ENCODE peak calls at places on chromosome 1, in six cellular contexts. H, Y, K, V, O and J are unnamed samples.

GRCh38 chr1:5933676-5934057 is 58.6 kb downstream of the NPHP4 start:
- DNase-seq in H (no peak), Y (no peak), O (peak), V (no peak), K (no peak), J (no peak)

GRCh38 chr1:247295274-247295684 is 36.4 kb downstream of the ZNF496 start:
- DNase-seq in V (peak), Y (no peak), K (no peak), O (no peak), H (no peak), J (no peak)

GRCh38 chr1:240808381-240808780 is 196.4 kb upstream of the GREM2 start:
- DNase-seq in V (no peak), O (no peak), Y (no peak), H (no peak), K (no peak), J (no peak)

GRCh38 chr1:73859227-73859626 is 338.7 kb downstream of the LRRIQ3 start:
- DNase-seq in Y (no peak), V (no peak), O (no peak), K (no peak), H (no peak), J (no peak)

GRCh38 chr1:161032409-161032808 is 6.4 kb downstream of the TSTD1 start:
- DNase-seq in K (no peak), Y (no peak), O (no peak), H (no peak), V (no peak), J (no peak)

GRCh38 chr1:204870165-204870912 is at the start of gene NFASC:
- DNase-seq in V (no peak), K (no peak), O (no peak), H (no peak), Y (no peak), J (no peak)

GRCh38 chr1:230167419-230167852 is 100.4 kb downstream of the GALNT2 start:
- DNase-seq in V (peak), Y (peak), K (peak), O (peak), H (peak), J (no peak)

GRCh38 chr1:108050134-108050533 is 85.2 kb upstream of the VAV3 start:
- DNase-seq in Y (no peak), V (no peak), H (no peak), K (no peak), O (no peak), J (no peak)

GRCh38 chr1:3597599-3597964 is 13.7 kb downstream of the MEGF6 start:
- DNase-seq in K (no peak), H (no peak), O (no peak), V (no peak), Y (no peak), J (no peak)

GRCh38 chr1:30226648-30227047 is 496.7 kb downstream of the MATN1 start:
- DNase-seq in V (no peak), H (peak), K (no peak), O (no peak), Y (no peak), J (no peak)

GRCh38 chr1:5836776-5837440 is 155.3 kb downstream of the NPHP4 start:
- DNase-seq in V (no peak), H (no peak), Y (no peak), K (no peak), O (no peak), J (no peak)

GRCh38 chr1:206693029-206693428 is 8.3 kb downstream of the MAPKAPK2 start:
- DNase-seq in V (no peak), Y (no peak), H (no peak), K (no peak), O (no peak), J (no peak)

GRCh38 chr1:44723496-44724407 is 7.2 kb downstream of the RNU5D-1 start:
- DNase-seq in K (peak), O (no peak), H (no peak), V (no peak), Y (peak), J (peak)

GRCh38 chr1:1889090-1889750 is 1.7 kb downstream of the GNB1 start:
- DNase-seq in V (no peak), H (no peak), O (no peak), Y (no peak), K (no peak), J (no peak)

GRCh38 chr1:150151291-150152181 is 1.8 kb downstream of the PLEKHO1 start:
- DNase-seq in H (peak), O (no peak), V (no peak), Y (no peak), K (no peak), J (no peak)

GRCh38 chr1:246795094-246795671 is 71.0 kb downstream of the SCCPDH start:
- DNase-seq in O (no peak), K (no peak), Y (no peak), H (no peak), V (no peak), J (no peak)

GRCh38 chr1:43272161-43272560 is 2.4 kb downstream of the TMEM125 start:
- DNase-seq in Y (no peak), H (no peak), O (no peak), K (no peak), V (no peak), J (no peak)

GRCh38 chr1:51690285-51690961 is 73.5 kb downstream of the OSBPL9 start:
- DNase-seq in V (no peak), Y (no peak), H (no peak), K (no peak), O (peak), J (no peak)

GRCh38 chr1:44947774-44948311 is 38.6 kb downstream of the EIF2B3 start:
- DNase-seq in H (no peak), Y (no peak), O (peak), V (no peak), K (no peak), J (no peak)

GRCh38 chr1:205500240-205501218 is 3.9 kb upstream of the CDK18 start:
- DNase-seq in H (no peak), K (no peak), O (peak), Y (no peak), V (no peak), J (no peak)

GRCh38 chr1:21034725-21035628 is 141.7 kb downstream of the EIF4G3 start:
- DNase-seq in Y (no peak), V (no peak), H (no peak), O (no peak), K (no peak), J (no peak)

GRCh38 chr1:236516929-236517704 is 6.7 kb upstream of the LGALS8 start:
- DNase-seq in Y (no peak), K (no peak), H (no peak), V (no peak), O (peak), J (no peak)

GRCh38 chr1:246582301-246583055 is 16.2 kb downstream of the CNST start:
- DNase-seq in Y (no peak), O (peak), K (no peak), H (peak), V (no peak), J (no peak)

GRCh38 chr1:62384276-62385005 is 52.4 kb upstream of the USP1 start:
- DNase-seq in O (no peak), H (no peak), V (no peak), K (no peak), Y (no peak), J (no peak)

GRCh38 chr1:235954306-235955283 is 87.9 kb upstream of the LYST start:
- DNase-seq in Y (peak), H (no peak), K (peak), V (no peak), O (peak), J (peak)

GRCh38 chr1:64212023-64212422 is 8.6 kb downstream of the UBE2U start:
- DNase-seq in O (no peak), Y (no peak), K (no peak), V (no peak), H (no peak), J (no peak)

GRCh38 chr1:11692899-11693590 is 1.5 kb downstream of the DRAXIN start:
- DNase-seq in Y (no peak), O (no peak), V (no peak), K (no peak), H (peak), J (no peak)

GRCh38 chr1:171090604-171091003 is at the start of gene FMO3:
- DNase-seq in Y (no peak), O (no peak), K (no peak), V (no peak), H (no peak), J (no peak)

GRCh38 chr1:100382657-100383056 is 30.4 kb downstream of the CDC14A start:
- DNase-seq in K (no peak), V (no peak), O (no peak), H (no peak), Y (no peak), J (no peak)

GRCh38 chr1:234973426-234974250 is 155.0 kb downstream of the TOMM20 start:
- DNase-seq in V (no peak), O (no peak), Y (no peak), H (no peak), K (no peak), J (no peak)

GRCh38 chr1:212062832-212063438 is 27.4 kb downstream of the DTL start:
- DNase-seq in Y (no peak), H (peak), O (peak), K (no peak), V (no peak), J (no peak)

GRCh38 chr1:197441990-197442389 is 173.9 kb downstream of the CRB1 start:
- DNase-seq in K (no peak), H (peak), O (peak), Y (no peak), V (peak), J (no peak)

GRCh38 chr1:37673920-37674319 is 18.4 kb upstream of the CDCA8 start:
- DNase-seq in O (no peak), K (no peak), H (peak), V (no peak), Y (no peak), J (no peak)

GRCh38 chr1:147494998-147495580 is 46.2 kb upstream of the BCL9 start:
- DNase-seq in Y (peak), K (peak), O (peak), H (peak), V (no peak), J (peak)

GRCh38 chr1:150619576-150620509 is 9.6 kb downstream of the ENSA start:
- DNase-seq in H (peak), K (no peak), Y (no peak), V (no peak), O (no peak), J (no peak)

GRCh38 chr1:19661721-19662228 is 2.9 kb upstream of the HTR6 start:
- DNase-seq in V (no peak), O (no peak), K (no peak), H (no peak), Y (no peak), J (no peak)

GRCh38 chr1:2802421-2802961 is 998 bp upstream of the TTC34 start:
- DNase-seq in H (no peak), V (no peak), Y (no peak), K (no peak), O (no peak), J (no peak)

DNA sequence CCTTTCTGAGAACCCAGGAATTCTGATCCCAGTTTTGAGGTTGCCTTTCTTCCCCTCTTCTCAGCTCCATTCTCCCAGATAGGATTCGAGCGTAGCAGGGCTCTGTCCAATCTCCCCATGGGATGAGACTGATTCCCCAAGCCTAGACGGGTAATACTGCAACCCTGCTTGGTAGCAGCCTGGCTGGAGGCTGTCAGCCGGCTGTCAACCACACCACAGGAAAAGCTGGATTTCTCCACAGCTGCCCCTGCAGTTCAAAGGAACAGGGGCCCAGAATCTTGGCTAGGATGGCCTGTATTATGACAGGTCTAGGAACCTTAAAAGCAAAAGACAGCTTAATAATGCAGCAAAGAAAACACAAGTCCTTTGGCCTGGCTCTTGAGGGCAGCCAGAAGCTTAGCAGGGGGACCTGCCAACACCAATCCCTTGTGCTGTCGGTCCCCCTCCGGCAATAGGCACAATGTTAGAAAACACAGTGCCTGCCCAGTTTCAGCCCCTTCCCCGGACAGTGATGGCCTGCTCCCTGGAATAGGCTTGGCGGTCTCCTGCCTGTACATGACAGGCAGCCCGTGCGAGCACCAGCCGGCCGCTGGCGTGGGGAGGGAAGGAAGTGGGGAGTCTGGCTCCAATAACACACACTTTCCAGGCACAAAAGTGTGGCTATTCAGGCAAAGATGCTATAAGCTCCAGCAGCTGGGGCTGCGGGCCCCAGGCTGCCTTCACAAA is 90.6 kb downstream of the TRABD2B start:
- DNase-seq in V (no peak), Y (no peak), K (no peak), O (no peak), H (no peak), J (no peak)
- TF ChIP-seq POLR2AphosphoS5 in V (no peak), Y (no peak), K (no peak), O (no peak), H (no peak), J (no peak)

DNA sequence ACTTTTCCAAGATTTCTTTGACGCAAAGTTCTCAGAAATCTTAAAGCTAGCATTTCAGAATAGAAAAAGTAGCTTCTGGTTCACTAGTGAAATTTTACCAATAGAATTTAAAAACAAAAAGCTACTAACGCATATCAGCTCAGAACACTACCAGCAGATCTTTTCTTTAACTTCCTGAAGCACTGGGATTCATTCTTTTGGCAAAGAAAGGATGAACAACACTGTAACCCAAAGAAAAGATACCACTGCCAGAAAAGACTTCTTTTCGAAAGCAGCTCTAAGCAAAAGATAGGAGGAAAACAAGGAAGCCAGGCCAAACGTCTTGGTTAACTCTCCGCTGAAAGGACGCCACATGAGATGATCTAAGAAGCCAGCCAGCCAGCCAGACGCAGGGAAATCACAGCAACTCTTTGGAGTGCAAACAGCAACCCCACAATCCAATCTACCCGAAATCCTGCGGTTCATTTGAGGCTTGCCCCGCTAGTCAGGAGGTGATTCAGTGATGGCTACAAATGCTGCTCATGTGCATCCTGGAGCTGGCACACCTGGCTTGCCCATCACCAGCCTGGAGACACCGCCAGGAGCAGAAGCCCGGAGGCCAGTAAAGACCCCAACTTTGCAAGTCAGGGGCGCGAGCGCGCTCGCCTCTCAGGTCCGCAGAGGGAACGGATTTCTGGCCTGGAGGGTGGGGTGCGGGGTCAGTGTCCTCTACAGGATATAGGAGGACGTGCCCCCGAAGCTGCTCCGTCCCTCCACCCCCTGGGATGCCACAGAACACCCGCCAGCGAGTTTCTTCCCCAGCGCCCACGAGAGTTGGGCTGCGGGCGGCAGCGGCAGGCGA is 812 bp downstream of the NBPF1 start:
- DNase-seq in H (peak), K (no peak), Y (no peak), O (peak), V (no peak), J (no peak)
- TF ChIP-seq TAF1 in H (no peak), K (no peak), Y (no peak), O (no peak), V (no peak), J (no peak)

GRCh38 chr1:117392776-117393175 is 25.5 kb downstream of the MAN1A2 start:
- DNase-seq in K (no peak), V (no peak), O (no peak), H (no peak), Y (no peak), J (no peak)
- TF ChIP-seq POLR2A in K (no peak), V (no peak), O (no peak), H (no peak), Y (no peak), J (no peak)

DNA sequence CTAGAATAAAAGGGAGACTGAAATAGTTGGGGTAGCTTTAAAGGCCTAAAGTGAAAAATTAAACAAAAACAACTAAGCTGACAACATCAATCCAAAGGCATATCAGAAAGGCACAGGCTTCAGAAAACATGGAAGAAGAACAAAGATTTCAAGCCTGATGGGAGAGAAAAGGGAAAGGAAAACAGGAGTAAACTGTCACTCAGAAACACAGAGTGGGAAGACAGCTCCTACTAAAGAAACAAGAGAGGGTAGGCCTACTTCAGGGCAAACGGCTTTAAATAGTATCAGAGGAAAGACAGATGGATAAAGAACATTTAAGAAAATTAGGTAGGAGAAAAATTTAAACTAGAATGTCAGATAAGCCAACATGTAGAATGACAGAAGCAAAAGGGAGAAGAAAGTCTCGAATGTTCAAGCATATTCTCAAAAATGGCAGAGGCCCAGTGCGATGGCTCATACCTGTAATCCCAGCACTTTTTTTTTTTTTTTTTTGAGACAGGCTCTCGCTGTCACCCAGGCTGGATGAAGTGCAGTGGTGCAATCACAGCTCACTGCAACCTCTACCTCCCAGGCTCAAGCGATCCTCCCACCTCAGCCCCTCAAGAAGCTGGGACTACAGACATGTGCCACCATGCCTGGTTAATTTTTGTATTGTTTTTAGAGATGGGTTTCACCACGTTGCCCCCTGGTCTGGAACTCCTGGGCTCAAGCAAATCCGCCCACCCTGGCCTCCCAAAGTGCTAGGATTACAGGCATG is 7.6 kb downstream of the EGLN1 start:
- DNase-seq in Y (no peak), O (no peak), V (no peak), H (no peak), K (no peak), J (no peak)
- TF ChIP-seq POLR2AphosphoS5 in Y (no peak), O (no peak), V (no peak), H (no peak), K (no peak), J (no peak)

GRCh38 chr1:164683235-164683634 is 124.3 kb downstream of the PBX1 start:
- DNase-seq in V (no peak), H (no peak), K (no peak), O (no peak), Y (no peak), J (no peak)
- TF ChIP-seq TAF1 in V (no peak), H (no peak), K (no peak), O (no peak), Y (no peak), J (no peak)

DNA sequence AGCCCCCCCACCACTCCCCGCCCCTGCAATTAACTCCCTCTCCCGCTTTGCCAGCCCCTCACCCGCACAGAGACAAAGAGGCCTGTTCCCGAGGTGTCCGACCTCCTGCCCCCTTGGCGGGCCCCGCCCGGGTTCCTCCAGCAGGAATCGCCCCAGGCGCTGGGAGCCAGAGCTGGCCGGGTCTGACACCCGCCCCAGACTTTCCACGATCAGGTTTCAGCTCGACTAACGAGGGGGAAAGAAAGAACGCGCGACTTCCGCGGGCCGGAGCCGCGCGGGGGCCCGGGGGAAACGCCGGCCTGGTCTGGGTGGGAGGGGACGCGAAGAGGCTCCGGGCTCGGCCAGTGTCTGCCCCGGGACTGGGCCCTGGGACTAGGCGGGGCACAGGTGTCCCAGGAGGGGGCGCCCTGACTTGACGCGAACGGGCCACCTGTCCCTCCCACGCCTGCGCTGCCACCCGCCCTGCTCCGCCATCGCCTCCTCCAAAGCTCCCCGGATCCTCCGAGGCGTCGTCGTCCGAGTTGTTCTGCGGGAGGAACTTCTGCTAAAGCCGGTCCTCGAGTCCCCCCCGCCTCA is 36.3 kb upstream of the HHAT start:
- DNase-seq in Y (peak), V (no peak), K (no peak), H (peak), O (no peak), J (peak)
- TF ChIP-seq POLR2A in Y (no peak), V (no peak), K (no peak), H (no peak), O (no peak), J (no peak)